ENCODE peak calls at places on chromosomes 2 and 18, in four cellular contexts. L, T, S and I are unnamed samples.

GRCh38 chr2:158034198-158034831 is 67.4 kb upstream of the UPP2 start:
- DNase-seq in L (peak; percentile 58), T (peak; percentile 53), S (peak; percentile 48), I (peak; percentile 68)

GRCh38 chr2:45256173-45256866 is 247.1 kb upstream of the SIX2 start:
- DNase-seq in L (peak; percentile 63), T (no peak), S (no peak), I (no peak)

GRCh38 chr2:25877431-25878360 is 591 bp downstream of the ASXL2 start:
- DNase-seq in L (peak; percentile 67), T (peak; percentile 42), S (peak; percentile 58), I (peak; percentile 50)

GRCh38 chr2:129758461-129759185 is 220.8 kb upstream of the RAB6C start:
- DNase-seq in L (no peak), T (no peak), S (no peak), I (no peak)

GRCh38 chr2:218196974-218197373 is 20.0 kb upstream of the ARPC2 start:
- DNase-seq in L (no peak), T (no peak), S (no peak), I (no peak)

GRCh38 chr2:151153601-151154000 is 108.1 kb downstream of the RBM43 start:
- DNase-seq in L (no peak), T (no peak), S (no peak), I (no peak)

GRCh38 chr2:163205696-163206267 is 367.2 kb upstream of the KCNH7 start:
- DNase-seq in L (no peak), T (no peak), S (no peak), I (no peak)

GRCh38 chr2:231597014-231597611 is 4.4 kb downstream of the TEX44 start:
- DNase-seq in L (no peak), T (no peak), S (no peak), I (no peak)

GRCh38 chr2:28896906-28897305 is 2.4 kb downstream of the WDR43 start:
- DNase-seq in L (no peak), T (no peak), S (peak; percentile 71), I (no peak)

GRCh38 chr18:3234457-3234856 is 13.1 kb upstream of the MYL12A start:
- DNase-seq in L (no peak), T (no peak), S (no peak), I (peak; percentile 22)

GRCh38 chr18:64244571-64244970 is 95.7 kb upstream of the LINC00305 start:
- DNase-seq in L (no peak), T (no peak), S (no peak), I (peak; percentile 58)

GRCh38 chr2:119696005-119696404 is 17.0 kb downstream of the TMEM177 start:
- DNase-seq in L (peak; percentile 94), T (no peak), S (no peak), I (no peak)

GRCh38 chr2:73979686-73980085 is 5.0 kb upstream of the TET3 start:
- DNase-seq in L (no peak), T (no peak), S (peak; percentile 92), I (no peak)

GRCh38 chr2:177759443-177759842 is 313.1 kb downstream of the PDE11A start:
- DNase-seq in L (no peak), T (no peak), S (no peak), I (no peak)

GRCh38 chr18:23422751-23423418 is 30.2 kb upstream of the RIOK3 start:
- DNase-seq in L (peak; percentile 69), T (peak; percentile 78), S (peak; percentile 16), I (no peak)

GRCh38 chr18:6482198-6482977 is 67.7 kb upstream of the L3MBTL4 start:
- DNase-seq in L (peak; percentile 39), T (no peak), S (peak; percentile 67), I (peak; percentile 73)

GRCh38 chr2:29080886-29081743 is 6.8 kb upstream of the PCARE start:
- DNase-seq in L (no peak), T (no peak), S (no peak), I (no peak)

GRCh38 chr2:1816414-1816911 is 72.1 kb upstream of the PXDN start:
- DNase-seq in L (peak; percentile 72), T (no peak), S (peak; percentile 56), I (no peak)

GRCh38 chr2:48250943-48251342 is 279.0 kb upstream of the STON1 start:
- DNase-seq in L (no peak), T (no peak), S (peak; percentile 19), I (no peak)

GRCh38 chr2:191252699-191253098 is 7.5 kb downstream of the MYO1B start:
- DNase-seq in L (no peak), T (no peak), S (no peak), I (no peak)

GRCh38 chr2:46815121-46815802 is 100.3 kb downstream of the MCFD2 start:
- DNase-seq in L (no peak), T (no peak), S (no peak), I (no peak)

GRCh38 chr2:19355931-19356544 is 2.4 kb downstream of the OSR1 start:
- DNase-seq in L (no peak), T (no peak), S (peak; percentile 29), I (no peak)

GRCh38 chr2:181894381-181894780 is 2.9 kb downstream of the ITPRID2 start:
- DNase-seq in L (no peak), T (no peak), S (no peak), I (no peak)
- H3K4me3 ChIP-seq in L (peak overlapping the region; percentile 7), T (peak overlapping the region; percentile 81), S (peak overlapping the region; percentile 44), I (no peak overlapping the region)

DNA sequence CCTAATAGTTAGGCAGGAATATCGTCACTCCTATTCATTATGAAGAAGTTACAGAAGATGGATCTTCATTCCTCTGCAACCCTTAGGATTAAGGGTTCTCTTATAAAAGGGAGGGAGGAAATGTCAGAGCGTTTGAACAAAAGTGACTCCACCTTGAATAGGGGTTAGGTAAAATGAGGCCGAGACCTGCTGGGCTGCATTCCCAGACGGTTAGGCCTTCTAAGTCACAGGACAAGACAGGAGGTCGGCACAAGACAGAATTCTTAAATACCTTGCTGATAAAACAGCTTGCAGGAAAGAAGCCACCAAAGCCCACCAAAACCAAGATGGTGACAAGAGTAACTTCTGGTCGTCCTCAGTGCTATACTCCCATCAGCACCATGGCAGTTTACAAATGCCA is 147.6 kb downstream of the CDCA7 start:
- DNase-seq in L (no peak), T (no peak), S (no peak), I (no peak)
- H3K9me3 ChIP-seq in L (no peaks in the 10 kb centered on the region), T (no peaks in the 10 kb centered on the region), S (no peaks in the 10 kb centered on the region), I (peaks cover 3% of the 10 kb centered on the region)

DNA sequence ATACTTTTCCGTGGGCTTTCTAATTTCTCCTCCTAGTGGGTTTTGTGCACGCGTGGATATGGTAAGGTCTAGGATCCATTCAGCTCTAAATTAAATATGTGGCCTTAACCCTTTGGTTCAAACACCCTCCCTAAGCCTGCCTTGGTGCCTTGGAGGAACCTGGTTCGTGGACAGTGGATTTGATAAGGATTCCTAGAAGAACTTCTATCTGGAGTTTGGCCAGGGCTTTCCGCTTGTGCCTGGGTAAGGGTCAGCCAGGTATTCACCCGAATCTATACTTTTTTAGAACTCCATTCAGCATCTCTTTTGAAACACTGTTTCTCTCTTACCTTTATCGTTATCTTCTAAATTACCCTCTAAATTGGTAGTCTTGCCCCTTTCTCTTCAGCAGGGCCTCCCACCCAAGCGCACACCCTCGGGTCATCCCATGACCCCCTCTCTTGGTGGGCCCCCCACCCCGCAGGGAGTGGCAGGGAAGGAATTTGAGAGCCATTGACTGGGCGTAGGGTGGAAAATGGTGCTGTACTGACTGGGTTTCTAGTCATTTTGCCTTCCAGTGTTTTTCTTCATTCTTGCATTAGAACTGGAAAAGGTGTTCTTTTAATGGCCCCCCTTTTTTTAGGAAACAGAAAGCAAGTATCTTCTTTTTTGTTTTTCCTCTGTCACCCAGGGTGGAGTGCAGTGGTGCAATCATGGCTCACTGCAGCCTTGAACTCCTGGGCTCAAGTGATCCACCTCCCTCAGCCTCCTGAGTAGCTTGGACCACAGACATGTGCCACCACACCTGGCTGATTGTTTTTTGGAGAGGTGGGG is 1.8 kb downstream of the SOCS6 start:
- DNase-seq in L (no peak), T (no peak), S (no peak), I (no peak)
- H3K4me3 ChIP-seq in L (peak overlapping the region; percentile 88), T (peak overlapping the region; percentile 86), S (peak overlapping the region; percentile 53), I (peak overlapping the region; percentile 69)

DNA sequence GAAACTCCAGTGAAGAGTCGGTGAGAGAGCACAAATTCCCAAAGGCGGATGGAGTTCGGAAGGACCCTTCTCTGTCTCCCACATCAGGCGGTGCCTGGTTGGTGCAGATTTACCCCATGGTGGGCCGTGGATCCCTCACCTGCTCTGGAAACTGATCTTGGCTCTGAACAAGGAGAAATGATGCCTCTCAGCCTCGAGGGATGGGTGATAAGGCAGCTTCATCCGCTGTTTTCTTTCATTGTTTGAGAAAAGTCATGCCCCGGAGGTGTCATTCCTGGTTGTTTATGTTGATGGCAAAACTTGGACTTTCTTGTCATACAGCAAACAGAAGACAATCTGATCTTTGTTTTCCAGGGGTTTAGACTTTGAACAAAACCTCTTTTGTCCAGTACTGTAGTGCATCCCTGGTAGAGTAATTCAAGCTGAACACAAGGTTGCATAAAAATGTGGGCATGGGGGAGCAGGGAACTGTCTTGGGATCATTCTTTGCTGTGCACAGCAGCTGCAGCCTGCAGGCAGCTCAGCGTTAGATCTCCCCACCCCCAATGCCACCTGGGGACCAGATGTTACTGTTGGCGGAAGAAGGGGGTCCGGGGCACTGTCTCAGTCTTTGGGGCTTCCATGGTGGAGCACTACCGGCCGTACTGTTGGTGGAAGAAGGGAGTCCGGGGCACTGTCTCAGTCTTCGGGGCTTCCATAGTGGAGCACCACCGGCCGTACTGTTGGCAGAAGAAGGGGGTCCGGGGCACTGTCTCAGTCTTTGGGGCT is 81.4 kb downstream of the NFATC1 start:
- DNase-seq in L (no peak), T (no peak), S (no peak), I (no peak)
- H3K9me3 ChIP-seq in L (no peaks in the 10 kb centered on the region), T (no peaks in the 10 kb centered on the region), S (peaks cover 7% of the 10 kb centered on the region), I (no peaks in the 10 kb centered on the region)

DNA sequence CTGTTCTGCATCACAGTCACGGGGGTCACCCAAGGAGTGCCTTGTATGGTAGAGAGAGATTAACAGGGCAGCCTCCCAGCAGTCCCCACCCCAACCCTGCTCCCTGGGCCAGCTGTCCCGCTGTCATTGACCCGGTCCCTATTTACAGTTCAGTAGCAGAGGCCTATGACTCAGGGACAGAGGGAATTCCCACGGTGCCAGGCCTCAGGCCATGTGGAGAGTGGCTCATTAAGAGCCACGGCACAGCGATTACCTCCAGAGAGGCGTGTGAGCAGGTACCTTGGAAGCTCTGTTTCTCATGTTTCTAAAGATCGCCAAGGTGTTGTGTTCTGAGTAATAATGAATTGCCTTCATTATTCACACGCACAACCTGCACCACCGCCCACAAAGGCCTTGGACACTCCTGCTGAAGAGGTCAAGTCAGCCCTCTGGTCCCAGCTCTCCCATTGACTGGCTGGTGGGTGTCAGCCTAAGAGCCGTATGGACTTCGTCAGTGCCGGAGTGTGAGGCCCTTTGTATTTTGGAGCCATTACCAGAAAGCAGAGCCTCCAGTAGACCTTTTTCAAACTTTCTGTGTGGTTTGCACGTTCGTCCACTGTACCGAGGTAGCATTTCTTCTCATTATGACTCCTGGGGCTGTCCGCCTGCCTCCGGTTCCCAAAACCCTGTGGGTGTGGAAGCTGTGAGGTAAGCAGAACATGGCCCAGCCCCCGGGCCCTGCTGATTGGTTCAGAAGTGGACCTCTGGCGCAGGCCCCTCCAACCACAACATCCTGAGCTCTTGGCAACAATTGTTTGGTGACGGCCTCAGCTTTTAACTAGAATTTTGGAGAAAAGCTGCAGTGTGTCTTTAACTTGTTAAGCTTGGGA is 47.0 kb downstream of the SERTAD2 start:
- DNase-seq in L (peak; percentile 87), T (no peak), S (no peak), I (peak; percentile 81)
- H3K4me3 ChIP-seq in L (peak overlapping the region; percentile 48), T (no peak overlapping the region), S (no peak overlapping the region), I (no peak overlapping the region)